ENCODE peak calls at places on chromosomes 16 and 17, in seven cellular contexts. L is GM23338, V is HCT116, Y is neural progenitor cell, G is MM.1S, E is SK-N-SH, U is PC-3. P is an unnamed sample. For H3K4me1, the result is how much of the 10 kb centered on the place peaks cover.

GRCh38 chr17:19333736-19334290 is 28.7 kb downstream of the B9D1 start:
- DNase-seq in V (no peak), G (no peak), U (no peak), L (no peak), E (no peak), Y (no peak), P (peak)

GRCh38 chr17:43018008-43018853 is 4.0 kb downstream of the VAT1 start:
- DNase-seq in G (no peak), E (peak), Y (peak), U (no peak), V (no peak), L (peak), P (peak)

GRCh38 chr17:39197380-39198185 is at the start of gene CACNB1:
- DNase-seq in G (peak), L (peak), U (peak), E (peak), V (no peak), Y (peak), P (peak)

GRCh38 chr17:37815516-37815915 is 70.7 kb upstream of the HNF1B start:
- DNase-seq in E (no peak), L (no peak), G (no peak), V (no peak), U (no peak), Y (no peak), P (no peak)

GRCh38 chr16:14187517-14188338 is 116.6 kb downstream of the MRTFB start:
- DNase-seq in E (no peak), L (no peak), G (no peak), U (no peak), Y (no peak), V (no peak), P (no peak)

GRCh38 chr17:45976755-45977505 is 22.1 kb upstream of the STH start:
- DNase-seq in V (no peak), Y (no peak), E (no peak), L (no peak), U (no peak), G (no peak), P (peak)

GRCh38 chr16:2035431-2036199 is 8.9 kb downstream of the NHERF2 start:
- DNase-seq in V (no peak), U (peak), L (no peak), E (peak), Y (peak), G (no peak), P (peak)

GRCh38 chr17:65418622-65419021 is 142.8 kb downstream of the AXIN2 start:
- DNase-seq in G (no peak), L (no peak), V (no peak), Y (no peak), E (no peak), U (peak), P (no peak)

GRCh38 chr17:47145351-47145750 is 43.7 kb downstream of the CDC27 start:
- DNase-seq in E (no peak), U (no peak), G (no peak), L (peak), V (no peak), Y (peak), P (no peak)

GRCh38 chr16:13977177-13977576 is 57.2 kb downstream of the ERCC4 start:
- DNase-seq in V (no peak), G (no peak), U (no peak), L (no peak), E (no peak), Y (no peak), P (no peak)

DNA sequence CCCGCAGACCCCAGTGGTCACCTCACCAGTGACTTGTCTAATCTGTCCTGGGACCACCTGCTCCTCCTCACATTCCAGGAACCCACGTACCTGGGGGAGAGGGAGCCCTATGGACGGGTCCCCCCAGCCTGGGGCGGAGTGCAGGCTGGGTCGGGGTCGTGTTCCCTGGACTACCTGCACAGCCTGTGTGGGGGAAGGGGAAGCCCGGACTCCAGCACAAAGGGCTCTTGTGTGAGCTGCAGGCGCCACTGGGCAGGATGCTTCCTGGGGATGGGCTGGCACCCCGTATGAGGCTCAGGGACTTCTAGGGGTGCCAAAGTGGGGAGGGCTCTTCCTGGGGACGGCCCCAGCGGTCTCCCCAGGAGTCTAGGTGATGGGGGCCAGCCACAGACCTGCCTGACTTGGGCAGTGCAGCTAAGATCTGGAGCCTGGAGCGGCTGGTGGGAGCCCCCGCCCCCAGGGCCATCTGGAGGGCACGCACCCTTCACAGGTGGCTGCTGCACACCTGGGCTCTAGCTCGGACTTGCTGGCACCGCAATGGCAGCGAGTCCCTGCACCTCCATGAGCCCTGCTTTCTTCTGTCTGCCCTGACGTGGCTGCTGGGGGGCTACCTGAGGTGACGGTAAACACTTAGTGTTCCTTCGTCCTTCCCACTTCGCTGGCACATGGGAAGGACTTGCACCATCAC is 7.5 kb downstream of the VASN start:
- DNase-seq in U (no peak), E (no peak), L (no peak), V (no peak), Y (no peak), G (no peak), P (no peak)
- H3K4me1 ChIP-seq in U (under half), E (under half), L (under half), V (under half), Y (under half), G (under half), P (under half)

GRCh38 chr16:81657731-81658130 is 121.4 kb upstream of the PLCG2 start:
- DNase-seq in L (no peak), Y (no peak), U (no peak), E (no peak), G (no peak), V (no peak), P (no peak)
- H3K4me3 ChIP-seq in L (no peak), Y (no peak), U (no peak), E (no peak), G (no peak), V (no peak), P (no peak)

GRCh38 chr16:31529398-31530312 is 2.0 kb downstream of the AHSP start:
- DNase-seq in V (no peak), L (peak), E (no peak), G (no peak), Y (peak), U (no peak), P (peak)

GRCh38 chr16:31530405-31530804 is 2.7 kb downstream of the AHSP start:
- DNase-seq in E (no peak), V (no peak), L (no peak), U (no peak), G (no peak), Y (no peak), P (no peak)

GRCh38 chr16:31531096-31531495 is 3.4 kb downstream of the AHSP start:
- DNase-seq in U (no peak), V (no peak), G (no peak), L (no peak), Y (no peak), E (no peak), P (no peak)

GRCh38 chr16:31527617-31528287 is at the start of gene AHSP:
- DNase-seq in Y (no peak), U (no peak), V (no peak), L (peak), E (no peak), G (no peak), P (no peak)

GRCh38 chr16:31528726-31529397 is 1.2 kb downstream of the AHSP start:
- DNase-seq in L (peak), V (no peak), U (no peak), E (no peak), Y (no peak), G (no peak), P (peak)
- TF ChIP-seq EZH2phosphoT487 in L (no peak), V (no peak), U (no peak), E (no peak), Y (no peak), G (no peak), P (no peak)

GRCh38 chr17:36679815-36680467 is 78.6 kb downstream of the MRM1 start:
- DNase-seq in U (no peak), L (no peak), V (no peak), Y (no peak), E (peak), G (no peak), P (no peak)

GRCh38 chr17:36686123-36686669 is 84.8 kb downstream of the MRM1 start:
- DNase-seq in G (no peak), Y (no peak), U (peak), V (no peak), L (no peak), E (no peak), P (no peak)

GRCh38 chr17:36683387-36683786 is 82.0 kb downstream of the MRM1 start:
- DNase-seq in L (no peak), G (no peak), E (no peak), V (no peak), Y (no peak), U (no peak), P (no peak)

GRCh38 chr17:36680701-36681202 is 79.4 kb downstream of the MRM1 start:
- DNase-seq in E (peak), U (no peak), L (no peak), G (no peak), Y (no peak), V (no peak), P (no peak)

GRCh38 chr17:36682804-36683203 is 81.4 kb downstream of the MRM1 start:
- DNase-seq in U (no peak), G (no peak), E (no peak), L (no peak), V (no peak), Y (no peak), P (no peak)
- H3K4me1 ChIP-seq in U (under half), G (under half), E (under half), L (under half), V (under half), Y (under half), P (under half)

DNA sequence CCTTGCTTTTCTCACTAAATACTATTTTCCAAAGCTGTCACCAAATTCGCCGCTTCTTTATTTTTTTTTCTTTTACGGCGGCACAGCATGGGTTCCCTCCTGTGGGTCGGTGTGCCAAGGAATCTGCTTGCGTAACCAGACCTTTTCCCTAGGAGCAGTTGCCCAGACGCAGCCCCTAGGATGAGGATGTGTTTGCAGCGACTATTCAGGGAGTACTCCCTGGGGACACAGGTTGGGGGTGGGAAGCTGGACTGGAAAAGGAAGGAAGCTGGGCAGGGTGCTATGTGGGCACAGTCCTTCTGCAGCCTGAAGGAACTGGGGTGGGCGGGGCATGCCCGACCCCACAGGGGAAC is 49.0 kb upstream of the ZCCHC14 start:
- DNase-seq in G (no peak), V (no peak), E (no peak), Y (no peak), L (no peak), U (no peak), P (no peak)
- H3K4me3 ChIP-seq in G (no peak), V (no peak), E (no peak), Y (no peak), L (no peak), U (peak), P (no peak)

DNA sequence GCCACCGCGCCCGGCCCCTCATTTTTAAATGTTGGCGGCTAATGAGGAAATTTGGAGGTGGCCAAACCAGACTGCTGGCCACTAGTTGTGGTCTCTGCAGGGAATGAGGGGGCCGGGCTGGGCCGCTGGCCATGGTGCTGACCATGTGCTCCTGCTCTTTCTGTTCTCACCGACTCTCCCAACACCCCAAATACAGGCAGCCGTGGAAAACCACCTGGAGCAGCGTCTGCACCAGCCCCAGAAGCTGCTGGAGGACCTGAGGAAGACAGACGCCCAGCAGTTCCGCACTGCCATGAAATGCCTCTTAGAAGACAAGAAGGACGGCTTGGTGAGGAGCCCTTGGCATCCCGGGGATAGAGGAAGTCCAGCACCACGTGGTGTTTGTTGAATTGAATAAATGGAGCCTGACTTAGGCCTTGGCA is 21.3 kb downstream of the OTOA start:
- DNase-seq in G (no peak), L (peak), U (no peak), E (no peak), V (no peak), Y (peak), P (peak)
- TF ChIP-seq EZH2phosphoT487 in G (no peak), L (no peak), U (no peak), E (no peak), V (no peak), Y (no peak), P (no peak)